ENCODE peak calls at places on chromosomes 11 and 22, in nine cellular contexts. N is GM23338, T is mammary epithelial cell, L is fibroblast of lung, K is HCT116, B is GM23248, Z is neural progenitor cell, D is astrocyte, S is keratinocyte. R is an unnamed sample.

GRCh38 chr22:32475428-32476010 is 908 bp downstream of the FBXO7 start:
- DNase-seq in N (peak; percentile 39), T (no peak), L (peak; percentile 51), K (peak; percentile 8), B (peak; percentile 78), Z (peak; percentile 60), D (no peak), S (no peak), R (peak; percentile 33)

GRCh38 chr22:44615602-44616180 is 86.3 kb upstream of the PRR5 start:
- DNase-seq in N (no peak), T (no peak), L (no peak), K (no peak), B (no peak), Z (no peak), D (no peak), S (no peak), R (no peak)

GRCh38 chr11:62665630-62666258 is 632 bp downstream of the CSKMT start:
- DNase-seq in N (peak; percentile 42), T (no peak), L (peak; percentile 66), K (no peak), B (peak; percentile 80), Z (peak; percentile 73), D (peak; percentile 58), S (no peak), R (no peak)

GRCh38 chr22:39906207-39906606 is 5.3 kb downstream of the GRAP2 start:
- DNase-seq in N (peak; percentile 63), T (no peak), L (no peak), K (no peak), B (no peak), Z (peak; percentile 34), D (no peak), S (no peak), R (no peak)

GRCh38 chr11:66043008-66043906 is 5.7 kb downstream of the GAL3ST3 start:
- DNase-seq in N (no peak), T (no peak), L (no peak), K (no peak), B (no peak), Z (no peak), D (no peak), S (no peak), R (no peak)

GRCh38 chr11:60740573-60740972 is 16.1 kb downstream of the MS4A18 start:
- DNase-seq in N (no peak), T (no peak), L (no peak), K (no peak), B (no peak), Z (no peak), D (no peak), S (no peak), R (peak; percentile 19)

GRCh38 chr22:19800761-19801244 is 40.2 kb downstream of the TBX1 start:
- DNase-seq in N (peak; percentile 63), T (no peak), L (peak; percentile 44), K (no peak), B (peak; percentile 60), Z (peak; percentile 58), D (peak; percentile 26), S (no peak), R (no peak)

GRCh38 chr11:16832193-16832539 is 93.7 kb downstream of the C11orf58 start:
- DNase-seq in N (no peak), T (no peak), L (no peak), K (no peak), B (no peak), Z (no peak), D (no peak), S (no peak), R (no peak)

GRCh38 chr22:48846200-48846599 is 981.5 kb downstream of the BRD1 start:
- DNase-seq in N (no peak), T (no peak), L (no peak), K (no peak), B (no peak), Z (no peak), D (no peak), S (no peak), R (no peak)

GRCh38 chr11:77053217-77054013 is 13.4 kb upstream of the CAPN5 start:
- DNase-seq in N (no peak), T (no peak), L (no peak), K (no peak), B (no peak), Z (no peak), D (no peak), S (no peak), R (no peak)

GRCh38 chr22:30325065-30325720 is 1.5 kb downstream of the TBC1D10A start:
- DNase-seq in N (peak; percentile 30), T (peak; percentile 93), L (peak; percentile 88), K (no peak), B (peak; percentile 94), Z (peak; percentile 50), D (peak; percentile 82), S (peak; percentile 54), R (peak; percentile 67)

GRCh38 chr22:47163876-47164513 is 401.5 kb downstream of the TBC1D22A start:
- DNase-seq in N (no peak), T (no peak), L (no peak), K (no peak), B (no peak), Z (no peak), D (no peak), S (no peak), R (no peak)

GRCh38 chr11:131684111-131685060 is 314.0 kb downstream of the NTM start:
- DNase-seq in N (no peak), T (no peak), L (no peak), K (no peak), B (no peak), Z (no peak), D (no peak), S (no peak), R (no peak)

GRCh38 chr11:94402355-94402754 is 1.1 kb upstream of the GPR83 start:
- DNase-seq in N (no peak), T (no peak), L (no peak), K (no peak), B (peak; percentile 5), Z (no peak), D (no peak), S (no peak), R (peak; percentile 63)
- TF ChIP-seq EZH2 in N (no peak), T (no peak), L (no peak), K (no peak), B (no peak), Z (no peak), D (no peak), S (no peak), R (no peak)

DNA sequence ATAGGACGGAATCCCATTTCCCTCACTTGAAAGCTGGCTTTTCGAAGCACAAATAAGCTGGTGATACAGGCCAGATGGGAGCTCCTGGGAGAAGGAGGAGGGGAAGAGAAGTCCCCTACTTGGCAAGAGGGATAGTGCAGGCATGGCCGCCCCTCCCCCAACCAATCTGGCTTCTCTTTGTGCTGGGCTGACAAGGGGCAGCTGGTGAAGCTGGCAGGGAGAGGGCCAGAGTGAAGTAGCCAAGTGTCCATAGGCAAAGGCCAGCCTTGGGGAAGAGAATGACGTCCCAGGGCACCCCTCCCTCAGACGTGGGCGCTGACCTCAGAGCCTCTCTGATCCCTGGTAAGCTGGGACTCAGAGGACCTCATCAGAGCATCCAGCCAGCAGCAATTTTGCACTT is 78.7 kb upstream of the GRAMD1B start:
- DNase-seq in N (peak; percentile 55), T (no peak), L (no peak), K (no peak), B (no peak), Z (peak; percentile 65), D (no peak), S (no peak), R (no peak)
- H3K4me3 ChIP-seq in N (no peak overlapping the region), T (no peak overlapping the region), L (no peak overlapping the region), K (no peak overlapping the region), B (no peak overlapping the region), Z (no peak overlapping the region), D (no peak overlapping the region), S (no peak overlapping the region), R (no peak overlapping the region)

DNA sequence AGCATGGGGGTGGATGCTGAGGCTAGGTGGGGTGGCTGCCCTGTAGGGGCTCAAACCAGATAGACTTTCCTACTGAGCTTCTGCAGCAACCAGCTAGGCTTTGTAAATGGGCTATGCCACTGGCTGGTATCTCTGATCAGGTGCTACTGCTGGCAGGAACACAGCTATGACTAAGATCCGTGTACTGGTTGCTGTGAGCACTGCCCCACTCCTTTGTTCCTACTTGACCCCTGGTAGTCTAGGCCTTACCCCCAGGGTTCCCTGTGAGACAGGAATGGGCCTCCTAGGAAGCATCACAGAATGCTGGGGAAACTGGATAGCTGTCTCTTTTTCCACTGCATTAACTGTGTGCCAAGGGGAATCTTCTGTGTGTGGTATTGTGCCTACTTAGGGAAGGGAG is 58.4 kb upstream of the GAB2 start:
- DNase-seq in N (no peak), T (peak; percentile 35), L (no peak), K (no peak), B (no peak), Z (no peak), D (no peak), S (no peak), R (peak; percentile 86)
- TF ChIP-seq EZH2 in N (no peak), T (no peak), L (no peak), K (no peak), B (no peak), Z (no peak), D (no peak), S (no peak), R (no peak)

GRCh38 chr11:103051986-103052385 is 40.0 kb downstream of the DCUN1D5 start:
- DNase-seq in N (no peak), T (no peak), L (peak; percentile 80), K (no peak), B (peak; percentile 69), Z (no peak), D (peak; percentile 74), S (no peak), R (peak; percentile 15)

GRCh38 chr11:103047837-103048236 is 44.1 kb downstream of the DCUN1D5 start:
- DNase-seq in N (no peak), T (no peak), L (no peak), K (no peak), B (peak; percentile 25), Z (no peak), D (no peak), S (no peak), R (no peak)

GRCh38 chr11:103055174-103055890 is 36.6 kb downstream of the DCUN1D5 start:
- DNase-seq in N (peak; percentile 62), T (peak; percentile 33), L (peak; percentile 41), K (peak; percentile 26), B (peak; percentile 79), Z (peak; percentile 61), D (peak; percentile 30), S (no peak), R (peak; percentile 71)

GRCh38 chr11:103053997-103054396 is 38.0 kb downstream of the DCUN1D5 start:
- DNase-seq in N (no peak), T (no peak), L (no peak), K (no peak), B (no peak), Z (no peak), D (no peak), S (no peak), R (no peak)

DNA sequence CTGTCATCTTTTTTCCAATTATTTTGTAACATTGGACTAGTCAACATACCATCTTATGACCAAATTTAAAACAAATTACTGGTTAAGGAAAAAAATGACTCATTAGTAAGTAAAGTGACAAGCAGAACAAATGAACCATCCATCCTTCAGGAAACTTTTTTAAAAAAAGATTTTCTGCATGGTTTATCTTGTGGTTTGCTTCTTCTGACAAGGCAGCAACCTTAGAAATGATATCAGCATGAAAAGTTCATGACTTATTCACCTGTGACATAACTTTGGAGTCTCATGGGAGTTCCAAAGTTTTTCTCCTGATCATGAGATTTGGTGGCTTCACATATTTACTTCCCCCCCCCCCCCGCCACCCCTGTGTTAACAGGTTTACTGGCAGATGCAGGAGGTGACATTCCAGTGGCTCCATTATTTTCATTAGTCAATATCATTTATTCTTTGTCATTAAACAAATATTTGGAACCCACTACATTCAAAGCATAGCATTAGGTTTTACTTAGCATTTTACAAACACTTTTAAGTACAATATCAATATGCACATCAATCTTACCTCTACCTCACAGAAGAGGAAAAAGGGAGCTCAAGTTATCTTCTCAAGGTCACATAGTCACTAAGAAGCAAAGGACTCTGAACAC is 40.7 kb downstream of the DCUN1D5 start:
- DNase-seq in N (no peak), T (no peak), L (peak; percentile 76), K (no peak), B (peak; percentile 16), Z (no peak), D (peak; percentile 78), S (no peak), R (peak; percentile 58)
- H3K4me3 ChIP-seq in N (no peak overlapping the region), T (no peak overlapping the region), L (no peak overlapping the region), K (no peak overlapping the region), B (no peak overlapping the region), Z (no peak overlapping the region), D (no peak overlapping the region), S (no peak overlapping the region), R (no peak overlapping the region)